ENCODE peak calls at places on chromosomes 7 and 10, in seven cellular contexts. Z, Y, Q, C, W, K and R are unnamed samples.
A peak's percentile ranks its signal among the peaks of the same experiment; 100 is the strongest.

GRCh38 chr10:58518775-58519174 is 6.1 kb downstream of the BICC1 start:
- DNase-seq in Z (no peak), Y (no peak), Q (no peak), C (no peak), W (no peak), K (no peak), R (no peak)

GRCh38 chr10:28980264-28980663 is 302.9 kb downstream of the BAMBI start:
- DNase-seq in Z (no peak), Y (no peak), Q (no peak), C (no peak), W (no peak), K (no peak), R (no peak)

GRCh38 chr7:108308276-108308675 is 148.0 kb downstream of the NRCAM start:
- DNase-seq in Z (no peak), Y (no peak), Q (no peak), C (no peak), W (no peak), K (no peak), R (no peak)

GRCh38 chr7:2978403-2978802 is 65.3 kb downstream of the CARD11 start:
- DNase-seq in Z (no peak), Y (peak; percentile 87), Q (peak; percentile 4), C (no peak), W (peak; percentile 78), K (peak; percentile 81), R (peak; percentile 78)

GRCh38 chr7:39540320-39540719 is 25.9 kb upstream of the YAE1 start:
- DNase-seq in Z (no peak), Y (no peak), Q (no peak), C (peak; percentile 48), W (no peak), K (no peak), R (no peak)

GRCh38 chr10:61742812-61743211 is 80.1 kb downstream of the CABCOCO1 start:
- DNase-seq in Z (no peak), Y (no peak), Q (no peak), C (no peak), W (no peak), K (no peak), R (no peak)

GRCh38 chr10:112666070-112666469 is 219.1 kb downstream of the VTI1A start:
- DNase-seq in Z (no peak), Y (no peak), Q (no peak), C (no peak), W (no peak), K (no peak), R (no peak)

GRCh38 chr10:50885097-50885859 is at the start of gene A1CF:
- DNase-seq in Z (no peak), Y (no peak), Q (no peak), C (no peak), W (no peak), K (no peak), R (no peak)

GRCh38 chr7:17560516-17560915 is 262.1 kb downstream of the AHR start:
- DNase-seq in Z (no peak), Y (no peak), Q (no peak), C (no peak), W (no peak), K (no peak), R (no peak)

GRCh38 chr7:66731986-66732385 is 8.5 kb upstream of the RABGEF1 start:
- DNase-seq in Z (no peak), Y (no peak), Q (peak; percentile 6), C (no peak), W (no peak), K (no peak), R (no peak)

GRCh38 chr7:152462995-152463713 is 27.4 kb upstream of the KMT2C start:
- DNase-seq in Z (peak; percentile 56), Y (no peak), Q (no peak), C (peak; percentile 70), W (no peak), K (no peak), R (no peak)

GRCh38 chr7:84271550-84271949 is 77.0 kb upstream of the SEMA3A start:
- DNase-seq in Z (no peak), Y (no peak), Q (no peak), C (no peak), W (no peak), K (no peak), R (no peak)

GRCh38 chr7:341841-342638 is 52.1 kb downstream of the FOXL3 start:
- DNase-seq in Z (no peak), Y (no peak), Q (peak; percentile 88), C (no peak), W (peak; percentile 48), K (no peak), R (no peak)

GRCh38 chr7:11346312-11346711 is 372.6 kb downstream of the PHF14 start:
- DNase-seq in Z (no peak), Y (no peak), Q (no peak), C (no peak), W (no peak), K (no peak), R (no peak)

GRCh38 chr10:70685461-70685911 is 13.2 kb downstream of the ADAMTS14 start:
- DNase-seq in Z (no peak), Y (no peak), Q (no peak), C (no peak), W (no peak), K (no peak), R (no peak)

GRCh38 chr7:33055147-33055546 is 7.4 kb downstream of the NT5C3A start:
- DNase-seq in Z (no peak), Y (no peak), Q (no peak), C (no peak), W (no peak), K (no peak), R (no peak)

GRCh38 chr7:54960517-54960916 is 58.3 kb upstream of the EGFR start:
- DNase-seq in Z (no peak), Y (no peak), Q (no peak), C (no peak), W (no peak), K (no peak), R (no peak)

GRCh38 chr10:60606343-60607080 is 171.8 kb upstream of the CDK1 start:
- DNase-seq in Z (no peak), Y (no peak), Q (no peak), C (no peak), W (no peak), K (no peak), R (no peak)